ENCODE peak calls at places on chromosome 6, in five cellular contexts. O is fibroblast of lung, A is PC-3, T is heart right ventricle, Q is psoas muscle. P is an unnamed sample.

GRCh38 chr6:7260291-7261029 is 52.5 kb downstream of the SSR1 start:
- DNase-seq in T (no peak), Q (no peak), O (no peak), A (no peak), P (no peak)

GRCh38 chr6:129795261-129795660 is 65.9 kb downstream of the TMEM244 start:
- DNase-seq in T (no peak), Q (no peak), O (no peak), A (no peak), P (no peak)

GRCh38 chr6:43934183-43934802 is 164.3 kb downstream of the VEGFA start:
- DNase-seq in Q (peak), T (no peak), O (no peak), A (no peak), P (no peak)

GRCh38 chr6:5379647-5380242 is 118.4 kb downstream of the FARS2 start:
- DNase-seq in T (no peak), A (peak), Q (no peak), O (no peak), P (no peak)

GRCh38 chr6:118709859-118710350 is 58.5 kb upstream of the CEP85L start:
- DNase-seq in O (peak), A (peak), T (no peak), Q (no peak), P (no peak)

GRCh38 chr6:13406051-13406477 is 77.7 kb upstream of the TBC1D7 start:
- DNase-seq in O (no peak), Q (peak), A (no peak), T (no peak), P (no peak)

GRCh38 chr6:118748311-118749062 is 97.1 kb upstream of the CEP85L start:
- DNase-seq in O (peak), T (peak), Q (peak), A (peak), P (no peak)

GRCh38 chr6:64683682-64684081 is 1023.3 kb downstream of the EYS start:
- DNase-seq in T (no peak), A (peak), O (peak), Q (no peak), P (no peak)

GRCh38 chr6:53041356-53041755 is 23.8 kb upstream of the FBXO9 start:
- DNase-seq in T (no peak), A (peak), Q (no peak), O (peak), P (no peak)

GRCh38 chr6:27940766-27941165 is 16.3 kb upstream of the OR2B6 start:
- DNase-seq in T (no peak), A (peak), O (no peak), Q (no peak), P (no peak)

GRCh38 chr6:112469306-112469705 is 122.2 kb downstream of the RFPL4B start:
- DNase-seq in O (no peak), A (no peak), T (no peak), Q (no peak), P (no peak)

GRCh38 chr6:128508588-128509296 is 11.7 kb downstream of the PTPRK start:
- DNase-seq in O (peak), Q (no peak), A (peak), T (no peak), P (no peak)

GRCh38 chr6:135906542-135906941 is 55.0 kb downstream of the PDE7B start:
- DNase-seq in T (no peak), O (peak), Q (no peak), A (peak), P (no peak)

GRCh38 chr6:15266423-15266996 is 20.6 kb downstream of the JARID2 start:
- DNase-seq in O (no peak), Q (peak), T (no peak), A (no peak), P (peak)

GRCh38 chr6:137637161-137637560 is 143.0 kb upstream of the OLIG3 start:
- DNase-seq in T (no peak), A (peak), O (peak), Q (no peak), P (no peak)

DNA sequence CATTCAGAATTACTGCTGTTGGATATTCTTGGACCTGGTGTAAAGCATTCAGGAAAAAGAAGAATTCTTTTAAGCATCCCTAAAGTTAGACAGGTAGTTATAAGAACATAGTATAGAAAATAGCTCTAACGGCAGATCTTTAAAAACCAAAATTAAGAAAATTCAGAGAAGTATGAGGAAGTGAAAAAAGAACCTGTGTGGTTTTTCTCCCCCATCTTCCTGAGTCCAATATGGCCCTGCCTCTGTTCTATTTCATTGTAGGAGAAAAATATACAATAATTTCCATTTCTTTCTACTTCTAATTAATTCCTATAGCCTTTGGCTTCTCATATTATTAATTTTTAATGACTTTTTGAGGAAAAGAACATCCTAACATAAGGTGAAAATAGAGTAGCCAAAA is 47.1 kb downstream of the FHL5 start:
- DNase-seq in O (no peak), T (no peak), Q (no peak), A (no peak), P (no peak)
- H3K4me3 ChIP-seq in O (no peak), T (no peak), Q (no peak), A (no peak), P (no peak)

GRCh38 chr6:57822896-57823358 is 505.5 kb downstream of the PRIM2 start:
- DNase-seq in A (no peak), O (peak), T (no peak), Q (no peak), P (no peak)
- H3K4me3 ChIP-seq in A (no peak), O (no peak), T (no peak), Q (no peak), P (no peak)

DNA sequence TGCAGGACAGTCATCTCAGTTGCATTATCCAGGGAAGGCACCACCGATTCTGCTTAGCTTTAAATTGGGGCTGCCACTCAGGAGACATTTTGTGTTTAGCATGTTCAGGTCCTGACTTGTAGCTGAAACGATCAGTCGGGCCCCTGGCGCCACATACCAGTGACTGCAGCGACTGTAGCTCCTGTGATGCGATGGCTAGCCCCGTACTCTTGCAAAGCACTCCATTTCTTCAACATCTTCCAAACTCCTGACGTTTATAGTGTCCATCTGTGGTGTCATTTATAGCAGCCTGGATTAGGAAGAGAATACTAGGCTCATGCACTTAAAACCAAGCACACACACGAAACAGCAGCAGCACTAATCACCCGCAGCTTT is 13.0 kb downstream of the POU3F2 start:
- DNase-seq in A (no peak), Q (no peak), T (no peak), O (no peak), P (no peak)
- H3K4me3 ChIP-seq in A (no peak), Q (no peak), T (peak), O (no peak), P (peak)

GRCh38 chr6:94270040-94270689 is 850.8 kb upstream of the EPHA7 start:
- DNase-seq in O (no peak), Q (no peak), T (no peak), A (no peak), P (no peak)

GRCh38 chr6:94272327-94272726 is 853.0 kb upstream of the EPHA7 start:
- DNase-seq in A (no peak), T (no peak), O (no peak), Q (no peak), P (no peak)

DNA sequence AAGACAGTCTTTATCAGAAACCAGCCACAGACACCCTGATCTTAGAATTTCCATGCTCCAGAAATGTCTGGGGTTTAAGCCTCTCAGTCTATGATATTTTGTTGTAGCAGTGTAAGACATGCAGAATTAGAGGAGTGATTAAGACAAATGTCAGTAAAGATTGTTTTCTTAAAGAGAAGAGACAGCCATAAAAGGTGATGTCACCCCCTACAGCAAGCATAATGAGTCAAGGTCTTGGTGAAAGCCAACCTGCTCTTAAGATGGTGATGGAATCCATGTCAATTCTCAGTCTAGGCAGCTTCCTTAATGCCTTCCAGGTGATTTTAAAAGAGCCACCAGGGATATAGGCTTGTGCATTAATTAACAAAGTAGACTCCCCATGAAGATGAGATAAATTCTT is 849.9 kb upstream of the EPHA7 start:
- DNase-seq in T (no peak), O (no peak), Q (no peak), A (peak), P (no peak)
- H3K4me3 ChIP-seq in T (no peak), O (no peak), Q (no peak), A (no peak), P (no peak)

GRCh38 chr6:131948221-131948661 is 2.9 kb downstream of the CCN2 start:
- DNase-seq in O (peak), T (no peak), Q (no peak), A (no peak), P (no peak)
- H3K4me3 ChIP-seq in O (peak), T (peak), Q (peak), A (peak), P (peak)

GRCh38 chr6:1841131-1841530 is 231.4 kb downstream of the FOXC1 start:
- DNase-seq in O (no peak), A (no peak), Q (no peak), T (no peak), P (no peak)
- H3K4me3 ChIP-seq in O (no peak), A (peak), Q (no peak), T (no peak), P (no peak)

P was measured in left ventricle myocardium inferior.